ENCODE peak calls at places on chromosomes 11 and 22, in four cellular contexts. V is SK-N-SH, E is WTC11, U is H1. D is an unnamed sample.

GRCh38 chr11:5300246-5300645 is 1.5 kb downstream of the OR51B4 start:
- DNase-seq in V (no peak), E (no peak), U (no peak), D (no peak)

GRCh38 chr22:47996446-47996857 is 1234.0 kb downstream of the TBC1D22A start:
- DNase-seq in V (no peak), E (no peak), U (no peak), D (no peak)

GRCh38 chr22:42397332-42398246 is 34.6 kb downstream of the NFAM1 start:
- DNase-seq in V (no peak), E (no peak), U (no peak), D (no peak)

GRCh38 chr11:131924001-131924400 is 553.6 kb downstream of the NTM start:
- DNase-seq in V (no peak), E (no peak), U (no peak), D (no peak)

GRCh38 chr11:22192642-22193347 is at the start of gene ANO5:
- DNase-seq in V (peak), E (peak), U (peak), D (peak)

GRCh38 chr11:46127150-46127638 is 5.9 kb upstream of the PHF21A start:
- DNase-seq in V (peak), E (no peak), U (no peak), D (peak)

GRCh38 chr11:97739892-97740782 is 1280.6 kb upstream of the CNTN5 start:
- DNase-seq in V (peak), E (no peak), U (no peak), D (no peak)

GRCh38 chr11:59773082-59773438 is 17.9 kb downstream of the STX3 start:
- DNase-seq in V (no peak), E (no peak), U (no peak), D (no peak)

GRCh38 chr22:46857142-46857825 is 94.8 kb downstream of the TBC1D22A start:
- DNase-seq in V (no peak), E (no peak), U (no peak), D (no peak)
- TF ChIP-seq TEAD4 in V (no peak), E (no peak), U (no peak), D (no peak)

GRCh38 chr11:29321293-29322132 is 695.3 kb downstream of the KCNA4 start:
- DNase-seq in V (no peak), E (no peak), U (no peak), D (no peak)
- TF ChIP-seq TEAD4 in V (no peak), E (no peak), U (no peak), D (no peak)

DNA sequence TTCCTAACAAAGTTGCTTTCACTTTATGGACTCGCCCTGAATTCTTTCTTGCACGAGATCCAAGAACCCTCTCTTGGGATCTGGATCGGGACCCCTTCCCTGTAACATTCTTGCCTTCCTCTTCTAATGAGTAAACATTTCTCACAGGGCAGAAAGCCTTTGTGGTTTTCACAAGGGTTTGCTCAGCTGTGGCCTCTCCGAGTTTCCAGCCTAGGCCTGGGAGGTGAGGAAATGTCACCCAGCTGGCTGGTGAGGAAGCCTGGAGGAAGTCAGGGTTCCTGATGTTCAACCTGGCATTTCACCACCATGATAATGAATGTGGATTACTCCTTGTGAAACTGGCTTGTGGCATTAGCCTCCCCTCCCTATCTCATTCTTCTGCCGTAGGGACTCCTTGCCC is 224.9 kb downstream of the DSCAML1 start:
- DNase-seq in V (no peak), E (peak), U (no peak), D (no peak)
- TF ChIP-seq TEAD4 in V (no peak), E (no peak), U (no peak), D (no peak)

GRCh38 chr11:78045851-78046485 is 17.7 kb upstream of the THRSP start:
- DNase-seq in V (peak), E (peak), U (peak), D (peak)
- TF ChIP-seq TEAD4 in V (no peak), E (no peak), U (no peak), D (peak)

DNA sequence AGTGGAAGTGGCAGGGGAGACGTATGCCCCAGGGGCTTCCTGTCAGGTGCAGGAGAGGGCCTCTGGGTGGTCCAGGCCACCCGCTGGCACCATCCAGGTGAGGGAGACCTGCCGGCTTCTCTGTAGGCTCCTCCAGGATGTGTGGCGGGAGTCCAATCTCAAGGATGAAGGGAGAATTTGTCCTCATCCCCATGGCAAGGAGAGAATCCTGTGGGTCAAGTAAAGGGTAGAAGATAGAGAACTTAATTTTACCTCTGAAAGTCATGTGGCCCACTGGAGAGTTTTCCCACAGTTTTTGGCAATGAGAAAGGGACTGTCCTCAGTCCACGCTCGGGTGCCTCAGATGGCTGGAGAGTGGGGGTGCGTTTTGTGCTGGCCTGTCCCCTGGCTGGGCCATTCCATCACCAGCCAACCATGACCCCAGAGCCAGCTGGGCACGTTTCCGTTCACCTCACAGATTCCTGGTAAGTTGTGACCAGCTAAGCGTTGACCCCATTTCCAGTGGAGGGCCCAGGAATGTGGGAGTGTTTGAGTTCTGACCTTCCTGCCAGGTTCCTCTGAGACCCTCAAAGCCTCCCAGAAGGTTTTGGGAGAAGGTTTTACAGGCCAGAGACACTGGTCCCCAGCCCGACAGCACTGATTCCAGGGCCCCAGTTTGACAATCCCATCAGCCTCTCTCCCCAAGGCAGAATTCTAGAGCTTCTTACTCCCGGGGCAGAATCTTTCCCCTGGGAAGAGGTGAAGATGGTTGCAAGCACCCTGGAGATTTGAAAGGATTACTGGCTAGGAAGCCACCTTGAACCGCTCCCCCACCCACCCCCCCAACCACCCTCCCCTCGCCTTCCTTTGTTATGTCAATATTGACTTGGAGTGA is 2.6 kb downstream of the OVOL1 start:
- DNase-seq in V (peak), E (no peak), U (no peak), D (no peak)
- TF ChIP-seq TEAD4 in V (no peak), E (no peak), U (no peak), D (no peak)

DNA sequence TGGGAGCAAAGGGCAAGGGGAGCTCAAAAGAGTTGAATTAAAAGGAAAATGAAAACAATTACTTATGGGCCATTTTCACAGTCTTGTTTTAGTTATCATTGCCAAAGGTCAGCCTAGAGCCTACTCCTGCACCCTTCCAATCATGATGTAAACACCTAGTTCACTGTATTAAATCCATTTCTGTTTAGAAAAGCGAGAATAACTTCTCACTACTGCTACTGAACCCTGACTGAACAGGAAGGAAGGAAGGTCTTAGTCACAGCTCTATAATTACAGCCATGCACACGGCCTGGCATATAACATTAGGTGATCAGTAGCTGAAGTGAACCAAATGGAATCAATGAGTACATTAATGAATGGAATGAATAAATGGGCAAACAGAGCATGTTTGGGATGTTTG is 111.2 kb downstream of the PLEKHA7 start:
- DNase-seq in V (no peak), E (no peak), U (no peak), D (no peak)
- TF ChIP-seq TEAD4 in V (no peak), E (no peak), U (no peak), D (no peak)

GRCh38 chr11:134013518-134013917 is 55.4 kb upstream of the JAM3 start:
- DNase-seq in V (no peak), E (no peak), U (no peak), D (no peak)

GRCh38 chr11:134017773-134018430 is 51.0 kb upstream of the JAM3 start:
- DNase-seq in V (no peak), E (no peak), U (no peak), D (no peak)

GRCh38 chr11:134019500-134019899 is 49.4 kb upstream of the JAM3 start:
- DNase-seq in V (no peak), E (no peak), U (no peak), D (no peak)

GRCh38 chr11:134015541-134015940 is 53.3 kb upstream of the JAM3 start:
- DNase-seq in V (no peak), E (no peak), U (no peak), D (no peak)

DNA sequence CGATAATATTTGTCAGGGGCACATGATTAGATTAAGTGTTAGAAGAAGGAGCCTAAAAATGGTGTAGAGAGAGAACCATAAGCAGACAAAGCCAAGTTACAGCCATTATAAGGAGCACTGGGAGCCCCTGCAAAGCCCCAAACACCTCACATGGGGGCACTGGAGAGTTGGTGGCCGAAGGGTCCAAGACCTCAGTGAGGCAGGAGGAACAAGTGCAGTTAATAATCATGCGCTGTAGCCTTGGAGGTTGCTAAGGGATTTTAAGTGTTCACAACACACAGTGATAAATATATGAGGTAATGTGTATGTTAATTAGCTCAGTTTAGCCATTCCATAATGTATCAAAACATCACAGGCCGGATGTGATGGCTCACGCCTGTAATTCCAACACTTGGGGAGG is 54.4 kb upstream of the JAM3 start:
- DNase-seq in V (peak), E (peak), U (no peak), D (no peak)
- TF ChIP-seq TEAD4 in V (no peak), E (no peak), U (no peak), D (no peak)

GRCh38 chr11:39361557-39361956 is 2097.9 kb downstream of the LRRC4C start:
- DNase-seq in V (no peak), E (no peak), U (no peak), D (no peak)
- TF ChIP-seq TEAD4 in V (no peak), E (no peak), U (no peak), D (no peak)

GRCh38 chr11:44014968-44015623 is 32.7 kb upstream of the ACCSL start:
- DNase-seq in V (no peak), E (no peak), U (no peak), D (no peak)

GRCh38 chr11:44015624-44016007 is 32.2 kb upstream of the ACCSL start:
- DNase-seq in V (no peak), E (no peak), U (no peak), D (no peak)

GRCh38 chr11:44016546-44017442 is 31.0 kb upstream of the ACCSL start:
- DNase-seq in V (no peak), E (no peak), U (no peak), D (no peak)

GRCh38 chr11:44017443-44018126 is 30.2 kb upstream of the ACCSL start:
- DNase-seq in V (no peak), E (no peak), U (no peak), D (no peak)

DNA sequence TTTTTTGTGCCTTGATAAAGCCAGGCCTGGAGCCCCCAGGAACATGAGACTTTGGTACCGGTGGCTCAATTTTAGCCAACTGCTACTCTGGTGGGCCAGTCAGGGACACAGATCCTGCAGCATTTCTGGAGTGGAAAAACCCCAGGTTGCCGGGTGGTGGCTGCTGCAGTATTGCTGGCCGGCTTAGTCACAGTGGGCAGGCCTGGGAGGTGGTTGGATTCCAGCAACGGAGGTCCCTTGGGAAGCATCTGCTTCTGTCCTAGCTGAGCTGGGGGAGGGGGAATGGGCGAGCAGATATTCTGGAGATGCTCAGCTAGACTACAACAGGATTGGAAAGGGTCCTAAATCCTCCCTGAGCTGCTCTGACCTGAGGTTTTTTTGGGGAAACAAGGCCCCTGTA is 31.7 kb upstream of the ACCSL start:
- DNase-seq in V (no peak), E (no peak), U (peak), D (no peak)
- TF ChIP-seq TEAD4 in V (peak), E (no peak), U (no peak), D (no peak)

GRCh38 chr11:13384837-13385417 is 78.1 kb downstream of the BTBD10 start:
- DNase-seq in V (peak), E (peak), U (peak), D (peak)
- TF ChIP-seq TEAD4 in V (no peak), E (no peak), U (no peak), D (no peak)